ENCODE peak calls at places on chromosomes 13 and 19, in five cellular contexts. L, X, N, G and Q are unnamed samples.

GRCh38 chr13:72109863-72110262 is 242.9 kb upstream of the DACH1 start:
- DNase-seq in L (no peak), X (no peak), N (no peak), G (no peak), Q (no peak)

GRCh38 chr19:52735734-52736133 is 890 bp upstream of the ZNF611 start:
- DNase-seq in L (peak; percentile 88), X (peak; percentile 81), N (no peak), G (peak; percentile 55), Q (no peak)

GRCh38 chr13:31775686-31776085 is 36.4 kb downstream of the RXFP2 start:
- DNase-seq in L (peak; percentile 54), X (peak; percentile 58), N (no peak), G (peak; percentile 84), Q (no peak)

GRCh38 chr13:52845334-52845761 is 3.1 kb downstream of the PCDH8 start:
- DNase-seq in L (no peak), X (no peak), N (no peak), G (no peak), Q (no peak)

GRCh38 chr19:752652-753517 is 2.0 kb downstream of the MISP start:
- DNase-seq in L (no peak), X (no peak), N (peak; percentile 99), G (peak; percentile 39), Q (peak; percentile 88)

GRCh38 chr13:89402211-89402610 is 1731.0 kb downstream of the SLITRK5 start:
- DNase-seq in L (no peak), X (no peak), N (peak; percentile 5), G (no peak), Q (no peak)

GRCh38 chr19:33422369-33423180 is 49.1 kb downstream of the CEBPG start:
- DNase-seq in L (no peak), X (no peak), N (no peak), G (no peak), Q (no peak)

GRCh38 chr13:31670831-31671617 is 68.3 kb upstream of the RXFP2 start:
- DNase-seq in L (no peak), X (no peak), N (no peak), G (no peak), Q (no peak)

GRCh38 chr19:7748756-7749155 is 1.4 kb upstream of the CD209 start:
- DNase-seq in L (no peak), X (no peak), N (peak; percentile 54), G (no peak), Q (peak; percentile 12)

GRCh38 chr13:78649997-78650724 is 8.8 kb downstream of the OBI1 start:
- DNase-seq in L (no peak), X (no peak), N (no peak), G (no peak), Q (no peak)

GRCh38 chr19:24099829-24100228 is 12.8 kb downstream of the ZNF254 start:
- DNase-seq in L (no peak), X (no peak), N (no peak), G (no peak), Q (no peak)

GRCh38 chr13:25977216-25977615 is 74.6 kb downstream of the SHISA2 start:
- DNase-seq in L (no peak), X (no peak), N (no peak), G (no peak), Q (no peak)
- H3K27ac ChIP-seq in L (no peak overlapping the region), X (no peak overlapping the region), N (no peak overlapping the region), G (no peak overlapping the region), Q (no peak overlapping the region)

GRCh38 chr19:11383706-11384048 is 437 bp downstream of the EPOR start:
- DNase-seq in L (no peak), X (no peak), N (no peak), G (no peak), Q (no peak)

GRCh38 chr19:11380653-11381534 is 3.2 kb downstream of the EPOR start:
- DNase-seq in L (peak; percentile 96), X (peak; percentile 96), N (peak; percentile 96), G (peak; percentile 96), Q (peak; percentile 78)

GRCh38 chr19:11379857-11380350 is 4.2 kb downstream of the EPOR start:
- DNase-seq in L (no peak), X (no peak), N (no peak), G (no peak), Q (no peak)

GRCh38 chr19:11382898-11383705 is 1.0 kb downstream of the EPOR start:
- DNase-seq in L (peak; percentile 30), X (peak; percentile 60), N (peak; percentile 79), G (peak; percentile 39), Q (no peak)

GRCh38 chr19:11381535-11382369 is 2.4 kb downstream of the EPOR start:
- DNase-seq in L (peak; percentile 75), X (peak; percentile 76), N (peak; percentile 96), G (no peak), Q (no peak)
- H3K27ac ChIP-seq in L (peak overlapping the region; percentile 85), X (peak overlapping the region; percentile 80), N (peak overlapping the region; percentile 91), G (peak overlapping the region; percentile 88), Q (peak overlapping the region; percentile 76)

GRCh38 chr13:51814825-51815650 is 11.1 kb upstream of the DHRS12 start:
- DNase-seq in L (peak; percentile 45), X (peak; percentile 52), N (peak; percentile 45), G (peak; percentile 41), Q (no peak)
- H3K27ac ChIP-seq in L (no peak overlapping the region), X (peak overlapping the region; percentile 28), N (peak overlapping the region; percentile 51), G (no peak overlapping the region), Q (no peak overlapping the region)

GRCh38 chr13:83057119-83057518 is 825.2 kb downstream of the SLITRK1 start:
- DNase-seq in L (no peak), X (no peak), N (no peak), G (no peak), Q (no peak)
- H3K27ac ChIP-seq in L (no peak overlapping the region), X (no peak overlapping the region), N (no peak overlapping the region), G (no peak overlapping the region), Q (no peak overlapping the region)

GRCh38 chr13:39379118-39379517 is 223.9 kb downstream of the LHFPL6 start:
- DNase-seq in L (no peak), X (no peak), N (no peak), G (no peak), Q (no peak)
- H3K27ac ChIP-seq in L (no peak overlapping the region), X (no peak overlapping the region), N (no peak overlapping the region), G (peak overlapping the region; percentile 55), Q (no peak overlapping the region)

DNA sequence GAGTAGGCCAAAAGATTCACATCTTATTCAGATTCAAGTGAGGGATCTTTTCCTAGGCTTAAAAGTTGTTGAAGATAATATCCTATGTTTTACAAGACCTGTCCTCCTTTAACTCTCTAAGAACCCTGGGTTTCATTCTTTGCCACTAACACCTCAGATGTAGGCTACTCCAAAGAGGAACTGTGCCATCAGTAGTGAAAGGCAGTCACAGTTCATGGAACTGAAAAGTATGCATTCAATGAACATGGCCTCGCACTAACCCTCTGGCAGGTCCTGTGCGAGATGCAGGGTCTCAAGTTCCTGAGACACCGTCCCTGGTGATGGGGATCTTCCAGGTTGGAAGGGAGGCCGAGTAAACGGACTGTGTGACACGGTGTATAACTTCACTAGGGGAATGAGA is 4.3 kb downstream of the LGALS14 start:
- DNase-seq in L (no peak), X (no peak), N (no peak), G (no peak), Q (no peak)
- H3K27ac ChIP-seq in L (no peak overlapping the region), X (no peak overlapping the region), N (no peak overlapping the region), G (no peak overlapping the region), Q (no peak overlapping the region)

GRCh38 chr13:41678842-41679241 is 221.5 kb downstream of the RGCC start:
- DNase-seq in L (no peak), X (no peak), N (no peak), G (no peak), Q (no peak)
- H3K27ac ChIP-seq in L (peak overlapping the region; percentile 55), X (peak overlapping the region; percentile 49), N (no peak overlapping the region), G (peak overlapping the region; percentile 46), Q (no peak overlapping the region)

GRCh38 chr19:17451820-17452219 is 3.4 kb upstream of the TMEM221 start:
- DNase-seq in L (no peak), X (no peak), N (no peak), G (no peak), Q (no peak)

GRCh38 chr19:17445526-17446165 is 2.8 kb downstream of the TMEM221 start:
- DNase-seq in L (no peak), X (no peak), N (no peak), G (no peak), Q (no peak)

GRCh38 chr19:17448190-17448967 is at the start of gene TMEM221:
- DNase-seq in L (peak; percentile 35), X (peak; percentile 47), N (peak; percentile 66), G (peak; percentile 47), Q (no peak)

GRCh38 chr19:17450264-17451075 is 2.0 kb upstream of the TMEM221 start:
- DNase-seq in L (no peak), X (no peak), N (peak; percentile 73), G (no peak), Q (peak; percentile 98)

GRCh38 chr19:17447704-17448189 is 721 bp downstream of the TMEM221 start:
- DNase-seq in L (no peak), X (no peak), N (no peak), G (no peak), Q (no peak)
- H3K27ac ChIP-seq in L (no peak overlapping the region), X (no peak overlapping the region), N (peak overlapping the region; percentile 85), G (no peak overlapping the region), Q (no peak overlapping the region)

GRCh38 chr19:41299755-41300089 is 10.2 kb upstream of the CCDC97 start:
- DNase-seq in L (peak; percentile 79), X (peak; percentile 75), N (no peak), G (peak; percentile 76), Q (no peak)
- H3K27ac ChIP-seq in L (peak overlapping the region; percentile 80), X (peak overlapping the region; percentile 86), N (no peak overlapping the region), G (peak overlapping the region; percentile 82), Q (no peak overlapping the region)